ENCODE peak calls at places on chromosomes 16 and 17, in seven cellular contexts. D is GM23338; U is AG04449; T is A549; B is small intestine; P is activated naive CD4-positive, alpha-beta T cell; V is cerebellum. G is an unnamed sample.

GRCh38 chr17:10226930-10227695 is 28.7 kb upstream of the GAS7 start:
- DNase-seq in D (peak), V (no peak), B (peak), U (no peak), T (peak), P (no peak), G (peak)

GRCh38 chr17:14940946-14941280 is 324.2 kb downstream of the PMP22 start:
- DNase-seq in B (no peak), D (no peak), T (no peak), P (no peak), U (no peak), V (no peak), G (no peak)

GRCh38 chr17:80888276-80889160 is 103.1 kb upstream of the CHMP6 start:
- DNase-seq in P (no peak), V (no peak), U (no peak), B (no peak), T (no peak), D (no peak), G (no peak)

GRCh38 chr16:46715769-46716305 is 26.4 kb downstream of the ORC6 start:
- DNase-seq in P (no peak), B (no peak), U (no peak), T (no peak), D (no peak), V (peak), G (no peak)

GRCh38 chr17:67165201-67165600 is 79.8 kb downstream of the HELZ start:
- DNase-seq in T (no peak), V (no peak), U (no peak), D (no peak), P (no peak), B (no peak), G (no peak)

GRCh38 chr16:54821731-54822130 is 108.9 kb upstream of the IRX5 start:
- DNase-seq in V (no peak), P (no peak), D (no peak), T (no peak), U (no peak), B (no peak), G (no peak)

GRCh38 chr17:30332057-30332542 is 1.8 kb downstream of the TMIGD1 start:
- DNase-seq in P (no peak), U (peak), V (no peak), D (no peak), T (no peak), B (peak), G (peak)

GRCh38 chr17:8757189-8757588 is 1.2 kb downstream of the SPDYE4 start:
- DNase-seq in U (no peak), B (no peak), P (no peak), T (no peak), D (no peak), V (no peak), G (no peak)

GRCh38 chr16:54280751-54281150 is 5.8 kb downstream of the IRX3 start:
- DNase-seq in D (no peak), V (no peak), U (no peak), B (no peak), P (no peak), T (no peak), G (no peak)

GRCh38 chr17:40086150-40087044 is 14.0 kb downstream of the NR1D1 start:
- DNase-seq in V (no peak), P (peak), B (no peak), D (peak), U (no peak), T (peak), G (no peak)

GRCh38 chr16:15704545-15704987 is 54.5 kb downstream of the NDE1 start:
- DNase-seq in B (peak), U (no peak), T (peak), V (peak), D (peak), P (peak), G (peak)

GRCh38 chr16:56918467-56919012 is 13.4 kb upstream of the HERPUD1 start:
- DNase-seq in U (no peak), V (no peak), T (no peak), P (no peak), D (no peak), B (no peak), G (no peak)

GRCh38 chr17:67211742-67212141 is 33.3 kb downstream of the HELZ start:
- DNase-seq in D (no peak), V (no peak), B (no peak), T (no peak), U (peak), P (no peak), G (no peak)

GRCh38 chr16:25699069-25699468 is 7.3 kb downstream of the HS3ST4 start:
- DNase-seq in T (no peak), P (no peak), B (no peak), D (no peak), U (no peak), V (no peak), G (no peak)

GRCh38 chr16:8852534-8852933 is 16.3 kb downstream of the CARHSP1 start:
- DNase-seq in V (no peak), U (no peak), T (no peak), P (no peak), D (no peak), B (no peak), G (no peak)

GRCh38 chr17:17084941-17085340 is 42.7 kb downstream of the MPRIP start:
- DNase-seq in U (no peak), B (no peak), T (no peak), P (no peak), V (no peak), D (no peak), G (no peak)

GRCh38 chr16:14423344-14423743 is 206.7 kb downstream of the PARN start:
- DNase-seq in U (no peak), T (no peak), B (no peak), V (no peak), D (no peak), P (no peak), G (peak)

GRCh38 chr16:1708083-1708767 is 2.2 kb downstream of the MAPK8IP3 start:
- DNase-seq in U (no peak), D (no peak), P (no peak), B (no peak), V (no peak), T (no peak), G (no peak)

GRCh38 chr16:88004391-88004790 is 53.2 kb downstream of the BANP start:
- DNase-seq in T (no peak), D (no peak), U (no peak), B (no peak), V (no peak), P (no peak), G (no peak)

GRCh38 chr17:45783593-45784292 is 377 bp upstream of the CRHR1 start:
- DNase-seq in V (peak), P (no peak), D (peak), U (no peak), T (peak), B (no peak), G (no peak)

GRCh38 chr16:57371494-57372371 is 557 bp upstream of the CX3CL1 start:
- DNase-seq in B (peak), U (no peak), V (no peak), D (no peak), P (no peak), T (no peak), G (no peak)

GRCh38 chr17:17439971-17440843 is 36.6 kb upstream of the MED9 start:
- DNase-seq in B (peak), P (peak), V (peak), D (peak), T (peak), U (no peak), G (peak)

GRCh38 chr16:89722392-89723278 is 1.3 kb downstream of the ZNF276 start:
- DNase-seq in U (no peak), V (no peak), D (peak), B (peak), T (no peak), P (no peak), G (peak)